ENCODE peak calls at places on chromosomes 7 and 10, in six cellular contexts. M is M059J; E is stimulated activated CD8-positive, alpha-beta memory T cell treated with anti-CD3 and anti-CD28 coated beads, Interleukin-4, amount 100 ng/mL, for 24 hours; Z is activated CD4-positive, alpha-beta T cell treated with anti-CD3 and anti-CD28 coated beads, Interleukin-2, amount 10 ng/mL, durations not matched to agents 7 days and 5 days; L is stimulated activated CD4-positive, alpha-beta T cell treated with anti-CD3 and anti-CD28 coated beads, Interleukin-2, amount 100 ng/mL, for 24 hours; S is epithelial cell of prostate. J is an unnamed sample.

GRCh38 chr10:60148266-60148840 is 241.3 kb downstream of the ANK3 start:
- DNase-seq in L (no peak), Z (no peak), M (peak; percentile 83), E (no peak), S (no peak), J (no peak)

GRCh38 chr7:1662101-1662500 is 8.0 kb upstream of the ELFN1 start:
- DNase-seq in Z (no peak), S (no peak), L (no peak), M (no peak), E (no peak), J (peak; percentile 17)

GRCh38 chr10:72242675-72243074 is 26.6 kb upstream of the ASCC1 start:
- DNase-seq in S (no peak), Z (no peak), L (peak; percentile 23), E (no peak), M (no peak), J (no peak)

GRCh38 chr7:98202367-98203195 is 8.7 kb upstream of the BHLHA15 start:
- DNase-seq in L (peak; percentile 74), E (peak; percentile 61), M (no peak), S (no peak), Z (peak; percentile 83), J (peak; percentile 54)

GRCh38 chr7:40733111-40733510 is 598.3 kb downstream of the SUGCT start:
- DNase-seq in M (peak; percentile 89), L (no peak), Z (no peak), E (no peak), S (no peak), J (no peak)

GRCh38 chr10:47438857-47439474 is 44.9 kb downstream of the ANXA8 start:
- DNase-seq in M (peak; percentile 50), Z (no peak), S (peak; percentile 60), L (no peak), E (no peak), J (no peak)

GRCh38 chr7:2022021-2022409 is 210.7 kb downstream of the MAD1L1 start:
- DNase-seq in E (no peak), Z (no peak), M (no peak), S (no peak), L (no peak), J (no peak)

GRCh38 chr10:62019013-62019684 is 117.7 kb downstream of the ARID5B start:
- DNase-seq in L (no peak), S (peak; percentile 64), M (peak; percentile 63), Z (no peak), E (no peak), J (no peak)

GRCh38 chr7:90709501-90710465 is 113.7 kb downstream of the CDK14 start:
- DNase-seq in E (no peak), M (peak; percentile 42), S (no peak), L (no peak), Z (no peak), J (no peak)

GRCh38 chr10:8853048-8853447 is 798.6 kb downstream of the GATA3 start:
- DNase-seq in S (no peak), E (no peak), L (no peak), Z (no peak), M (no peak), J (no peak)

GRCh38 chr10:113175756-113176651 is 226.0 kb downstream of the TCF7L2 start:
- DNase-seq in Z (no peak), L (no peak), E (no peak), S (no peak), M (no peak), J (no peak)

GRCh38 chr7:33287738-33288137 is 158.4 kb downstream of the BBS9 start:
- DNase-seq in M (no peak), S (peak; percentile 31), L (no peak), E (no peak), Z (no peak), J (no peak)

GRCh38 chr7:135091717-135092116 is 56.2 kb upstream of the TMEM140 start:
- DNase-seq in L (no peak), Z (no peak), S (no peak), M (no peak), E (no peak), J (no peak)

GRCh38 chr10:31134303-31134928 is 102.8 kb upstream of the ZNF438 start:
- DNase-seq in E (no peak), L (peak; percentile 32), Z (no peak), S (no peak), M (peak; percentile 88), J (peak; percentile 40)

GRCh38 chr10:15585303-15585715 is 134.4 kb downstream of the ITGA8 start:
- DNase-seq in E (no peak), M (peak; percentile 58), Z (peak; percentile 37), S (no peak), L (peak; percentile 57), J (peak; percentile 40)

GRCh38 chr10:29486466-29486865 is 148.3 kb downstream of the SVIL start:
- DNase-seq in M (no peak), L (peak; percentile 33), Z (no peak), S (no peak), E (no peak), J (no peak)

GRCh38 chr7:159141660-159142059 is 3.0 kb downstream of the VIPR2 start:
- DNase-seq in S (no peak), Z (no peak), E (no peak), L (no peak), M (no peak), J (no peak)

GRCh38 chr7:85897967-85898366 is 711.1 kb upstream of the SEMA3D start:
- DNase-seq in L (no peak), S (no peak), E (no peak), Z (no peak), M (no peak), J (no peak)

GRCh38 chr10:76336213-76336963 is 905.0 kb downstream of the LRMDA start:
- DNase-seq in Z (no peak), S (no peak), M (no peak), E (no peak), L (no peak), J (no peak)

GRCh38 chr10:86303626-86304025 is 63.0 kb downstream of the GRID1 start:
- DNase-seq in L (no peak), E (no peak), S (no peak), M (no peak), Z (no peak), J (no peak)

GRCh38 chr10:90592903-90593302 is 264.9 kb downstream of the HTR7 start:
- DNase-seq in Z (no peak), S (no peak), E (no peak), L (peak; percentile 11), M (peak; percentile 90), J (no peak)

GRCh38 chr10:48343871-48344598 is 37.6 kb downstream of the MAPK8 start:
- DNase-seq in S (no peak), M (peak; percentile 8), Z (no peak), L (no peak), E (no peak), J (no peak)

GRCh38 chr7:129076886-129077285 is 22.0 kb upstream of the TNPO3 start:
- DNase-seq in M (no peak), E (no peak), S (no peak), Z (no peak), L (no peak), J (no peak)

GRCh38 chr10:110399163-110400094 is 94.7 kb upstream of the SMNDC1 start:
- DNase-seq in L (no peak), S (peak; percentile 94), Z (no peak), E (no peak), M (peak; percentile 98), J (no peak)

GRCh38 chr7:54802841-54803240 is 43.8 kb upstream of the SEC61G start:
- DNase-seq in L (no peak), Z (no peak), S (peak; percentile 53), E (no peak), M (peak; percentile 42), J (no peak)

J was measured in activated CD4-positive, CD25-positive, alpha-beta regulatory T cell treated with anti-CD3 and anti-CD28 coated beads, Interleukin-2, amount 50 U/mL, for 72 hours.